ENCODE peak calls at places on chromosomes 16 and 17, in eight cellular contexts. G, J, M, B, U, L, X and D are unnamed samples.

GRCh38 chr17:32551186-32551955 is 64.6 kb downstream of the CDK5R1 start:
- DNase-seq in X (no peak), M (no peak), U (peak; percentile 35), J (no peak), B (no peak), G (no peak), L (no peak), D (peak; percentile 15)

GRCh38 chr16:57635266-57636097 is 7.1 kb downstream of the ADGRG1 start:
- DNase-seq in M (no peak), X (peak; percentile 58), B (no peak), U (no peak), G (no peak), L (no peak), J (no peak), D (no peak)

GRCh38 chr17:64154321-64155089 is 24.6 kb upstream of the ERN1 start:
- DNase-seq in X (no peak), U (no peak), M (no peak), G (no peak), L (no peak), J (no peak), B (no peak), D (no peak)

GRCh38 chr17:36657763-36658490 is 56.5 kb downstream of the MRM1 start:
- DNase-seq in U (peak; percentile 10), L (no peak), B (no peak), X (no peak), J (peak; percentile 50), G (no peak), M (no peak), D (no peak)

GRCh38 chr17:77819497-77819896 is 139.0 kb upstream of the TNRC6C start:
- DNase-seq in L (no peak), X (no peak), U (no peak), J (no peak), B (no peak), G (no peak), M (no peak), D (no peak)

GRCh38 chr16:29761882-29762281 is 16.1 kb upstream of the C16orf54 start:
- DNase-seq in L (no peak), M (no peak), B (no peak), X (no peak), U (no peak), J (no peak), G (no peak), D (no peak)

GRCh38 chr17:79001190-79002020 is 8.2 kb downstream of the CANT1 start:
- DNase-seq in J (no peak), G (no peak), B (peak; percentile 43), U (no peak), M (no peak), X (no peak), L (no peak), D (no peak)

GRCh38 chr16:28967156-28967555 is 7.4 kb upstream of the SPNS1 start:
- DNase-seq in G (no peak), L (no peak), J (no peak), X (no peak), U (no peak), M (no peak), B (no peak), D (no peak)

GRCh38 chr16:23402100-23402499 is 50.9 kb downstream of the COG7 start:
- DNase-seq in M (no peak), U (no peak), J (no peak), B (no peak), L (no peak), X (no peak), G (no peak), D (no peak)

GRCh38 chr16:10992797-10993196 is 48.4 kb downstream of the CLEC16A start:
- DNase-seq in M (no peak), G (no peak), B (no peak), L (no peak), U (peak; percentile 67), X (no peak), J (no peak), D (peak; percentile 59)

GRCh38 chr17:15886804-15887203 is 58.1 kb upstream of the ADORA2B start:
- DNase-seq in X (no peak), U (no peak), B (peak; percentile 54), J (no peak), L (no peak), G (peak; percentile 65), M (no peak), D (no peak)

GRCh38 chr16:28309811-28310311 is 17.5 kb downstream of the SBK1 start:
- DNase-seq in B (no peak), J (no peak), M (no peak), U (no peak), G (peak; percentile 72), X (no peak), L (no peak), D (no peak)

GRCh38 chr17:75614006-75614405 is 19.2 kb upstream of the SMIM5 start:
- DNase-seq in L (no peak), B (peak; percentile 42), M (peak; percentile 34), G (no peak), X (no peak), J (no peak), U (no peak), D (no peak)

DNA sequence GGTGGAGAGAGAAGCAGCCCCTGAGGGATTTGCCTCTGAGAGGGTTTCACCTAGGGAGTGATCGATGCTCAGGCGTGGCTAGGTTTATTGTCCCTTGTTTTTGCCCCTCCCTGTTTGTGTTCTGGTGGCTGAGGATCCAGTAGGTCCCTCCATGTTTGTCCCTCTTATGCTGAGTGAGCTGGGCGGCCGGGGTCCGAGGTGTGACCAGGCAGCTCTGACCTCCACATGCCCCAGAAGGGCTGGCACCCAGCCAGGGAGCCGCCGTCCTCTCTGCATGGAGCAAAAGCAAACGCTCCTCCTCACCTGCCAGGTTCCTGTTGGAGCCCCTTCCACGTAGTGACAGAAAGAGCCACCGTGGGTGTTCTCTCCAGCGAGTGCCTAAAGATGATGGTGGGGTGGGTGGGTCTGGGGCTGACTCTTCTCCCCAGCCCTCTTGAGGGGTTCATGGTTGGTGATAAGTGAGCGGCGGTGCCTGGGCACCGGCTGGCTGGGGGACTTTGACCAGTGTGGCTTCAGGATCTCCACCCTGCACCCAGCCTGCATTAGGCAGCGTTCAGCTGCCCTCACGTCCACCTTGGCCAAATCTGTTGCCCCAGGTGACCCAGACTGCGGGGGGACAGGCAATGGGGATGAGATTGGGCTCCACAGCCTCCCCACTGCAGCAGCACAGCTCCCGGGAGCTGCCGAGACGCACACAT is 14.1 kb upstream of the NUDT16L1 start:
- DNase-seq in M (no peak), U (no peak), J (peak; percentile 75), L (no peak), B (no peak), G (peak; percentile 75), X (no peak), D (no peak)
- H3K4me3 ChIP-seq in M (no peak overlapping the region), U (no peak overlapping the region), J (no peak overlapping the region), L (no peak overlapping the region), B (no peak overlapping the region), G (peak overlapping the region; percentile 49), X (no peak overlapping the region), D (no peak overlapping the region)

GRCh38 chr16:50369133-50369804 is 481 bp upstream of the BRD7 start:
- DNase-seq in M (no peak), G (no peak), J (no peak), L (no peak), B (no peak), X (no peak), U (no peak), D (no peak)
- H3K4me3 ChIP-seq in M (peak overlapping the region; percentile 56), G (peak overlapping the region; percentile 48), J (peak overlapping the region; percentile 13), L (no peak overlapping the region), B (peak overlapping the region; percentile 99), X (peak overlapping the region; percentile 98), U (peak overlapping the region; percentile 47), D (peak overlapping the region; percentile 36)

GRCh38 chr17:41794603-41794975 is 8.1 kb upstream of the JUP start:
- DNase-seq in L (no peak), J (no peak), U (no peak), X (no peak), B (no peak), G (no peak), M (no peak), D (no peak)

GRCh38 chr17:41797377-41797776 is 10.9 kb upstream of the JUP start:
- DNase-seq in U (no peak), X (no peak), G (no peak), B (no peak), L (no peak), J (no peak), M (no peak), D (no peak)

GRCh38 chr17:41796066-41796895 is 9.8 kb upstream of the JUP start:
- DNase-seq in X (no peak), U (no peak), M (no peak), G (no peak), J (no peak), B (no peak), L (no peak), D (no peak)

GRCh38 chr17:41792835-41793748 is 6.6 kb upstream of the JUP start:
- DNase-seq in G (peak; percentile 75), L (no peak), X (peak; percentile 64), B (peak; percentile 63), U (peak; percentile 87), M (no peak), J (peak; percentile 95), D (no peak)

DNA sequence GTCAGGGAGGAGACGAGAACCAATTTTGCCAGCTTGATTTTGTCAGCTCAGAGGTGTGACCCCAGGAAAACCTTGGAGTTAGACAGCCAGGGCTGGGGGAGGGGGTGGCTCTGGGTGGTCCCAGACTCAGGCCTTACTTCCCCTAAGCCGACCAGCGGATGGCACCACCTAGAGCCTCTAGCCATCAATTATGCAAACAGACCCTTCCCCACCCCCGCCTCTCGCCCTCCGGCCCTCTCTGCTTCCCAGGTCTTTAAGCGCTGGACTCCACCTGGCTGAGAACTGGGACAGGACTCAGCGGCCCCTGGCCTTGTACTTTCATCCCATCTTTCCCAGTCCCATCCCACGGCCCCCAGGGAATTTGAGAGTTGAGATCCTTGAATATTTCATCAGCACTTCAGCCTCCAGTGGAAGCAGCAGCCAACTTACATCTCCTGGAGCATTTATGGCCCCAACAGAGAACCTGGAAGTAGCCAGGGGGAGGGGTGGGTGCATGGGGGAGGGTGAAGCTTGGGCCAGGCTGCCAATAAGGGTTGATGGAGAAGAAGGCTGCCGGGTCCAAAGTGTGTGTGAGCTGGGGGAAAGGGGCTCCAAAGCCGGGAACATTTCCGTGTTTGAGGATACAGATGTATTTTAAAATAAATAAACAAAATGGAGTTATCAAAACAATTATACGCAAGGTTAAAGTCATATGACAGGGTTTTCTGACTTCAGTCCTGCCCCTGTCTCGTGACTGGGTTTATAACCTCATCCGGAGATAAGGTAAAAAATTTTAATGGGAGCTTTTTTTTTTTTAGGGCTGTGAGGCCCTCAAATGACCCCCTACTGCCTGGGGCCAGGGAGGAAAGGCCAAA is 7.5 kb upstream of the JUP start:
- DNase-seq in B (no peak), L (no peak), M (no peak), J (peak; percentile 67), G (no peak), U (peak; percentile 48), X (no peak), D (no peak)
- H3K4me3 ChIP-seq in B (no peak overlapping the region), L (no peak overlapping the region), M (no peak overlapping the region), J (peak overlapping the region; percentile 20), G (no peak overlapping the region), U (no peak overlapping the region), X (no peak overlapping the region), D (no peak overlapping the region)

DNA sequence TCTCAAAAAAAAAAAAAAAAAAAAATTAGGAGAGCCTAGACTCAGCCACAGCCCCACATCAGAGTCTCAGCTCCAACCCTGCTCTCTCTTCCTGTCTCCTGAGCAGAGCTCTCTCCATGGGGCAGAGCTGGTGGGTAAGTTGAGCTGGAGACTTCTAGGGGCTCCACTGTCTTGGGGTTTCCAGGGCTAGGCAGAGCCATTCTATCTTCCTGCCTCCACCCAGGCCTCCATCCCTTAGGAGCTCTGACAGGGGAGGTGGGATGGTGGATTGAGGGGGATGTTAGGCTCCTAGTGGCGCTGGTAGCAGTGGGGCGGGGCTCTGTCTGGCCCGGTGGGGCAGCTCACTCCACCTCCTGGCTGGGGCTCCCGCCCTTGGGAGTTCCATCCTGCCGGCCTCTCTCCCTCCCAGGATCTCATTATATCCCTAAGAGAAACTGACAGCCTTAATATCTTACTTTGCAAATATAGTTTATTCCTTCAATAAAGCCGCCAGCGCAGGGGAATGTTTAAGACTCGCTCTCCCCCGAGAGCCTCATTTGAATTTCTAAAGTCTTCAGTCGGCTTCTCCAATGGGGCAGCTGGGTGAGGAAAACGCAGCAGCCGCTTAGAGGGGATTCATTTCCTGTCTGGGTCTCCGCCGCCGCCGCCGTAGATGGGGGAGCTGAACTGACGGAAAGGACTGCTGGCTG is 19.2 kb upstream of the C1QL1 start:
- DNase-seq in B (no peak), L (no peak), M (no peak), U (no peak), G (no peak), J (peak; percentile 54), X (no peak), D (no peak)
- H3K4me3 ChIP-seq in B (no peak overlapping the region), L (peak overlapping the region; percentile 53), M (no peak overlapping the region), U (no peak overlapping the region), G (no peak overlapping the region), J (no peak overlapping the region), X (no peak overlapping the region), D (no peak overlapping the region)